ENCODE peak calls at places on chromosome 11, in six cellular contexts. One of them, this sample, is unnamed.

GRCh38 chr11:30046211-30046945 is 29.5 kb upstream of the KCNA4 start:
- DNase-seq in effector memory CD4-positive, alpha-beta T cell: no peak
- DNase-seq in stimulated activated CD8-positive, alpha-beta memory T cell treated with anti-CD3 and anti-CD28 coated beads, Interleukin-15, amount 100 ng/mL, for 24 hours: no peak
- DNase-seq in hypothalamus: no peak
- DNase-seq in anterior cingulate cortex: no peak
- DNase-seq in tibial nerve: no peak
- DNase-seq in this sample: no peak

GRCh38 chr11:128549256-128549944 is 38.0 kb downstream of the ETS1 start:
- DNase-seq in effector memory CD4-positive, alpha-beta T cell: no peak
- DNase-seq in stimulated activated CD8-positive, alpha-beta memory T cell treated with anti-CD3 and anti-CD28 coated beads, Interleukin-15, amount 100 ng/mL, for 24 hours: no peak
- DNase-seq in hypothalamus: no peak
- DNase-seq in anterior cingulate cortex: no peak
- DNase-seq in tibial nerve: peak
- DNase-seq in this sample: no peak

GRCh38 chr11:1618231-1618630 is 3.7 kb downstream of the KRTAP5-4 start:
- DNase-seq in effector memory CD4-positive, alpha-beta T cell: no peak
- DNase-seq in stimulated activated CD8-positive, alpha-beta memory T cell treated with anti-CD3 and anti-CD28 coated beads, Interleukin-15, amount 100 ng/mL, for 24 hours: no peak
- DNase-seq in hypothalamus: no peak
- DNase-seq in anterior cingulate cortex: no peak
- DNase-seq in tibial nerve: no peak
- DNase-seq in this sample: no peak

GRCh38 chr11:86719781-86720463 is 47.5 kb upstream of the ME3 start:
- DNase-seq in effector memory CD4-positive, alpha-beta T cell: no peak
- DNase-seq in stimulated activated CD8-positive, alpha-beta memory T cell treated with anti-CD3 and anti-CD28 coated beads, Interleukin-15, amount 100 ng/mL, for 24 hours: no peak
- DNase-seq in hypothalamus: no peak
- DNase-seq in anterior cingulate cortex: no peak
- DNase-seq in tibial nerve: no peak
- DNase-seq in this sample: no peak

GRCh38 chr11:94653561-94653960 is 86.4 kb downstream of the PIWIL4 start:
- DNase-seq in effector memory CD4-positive, alpha-beta T cell: no peak
- DNase-seq in stimulated activated CD8-positive, alpha-beta memory T cell treated with anti-CD3 and anti-CD28 coated beads, Interleukin-15, amount 100 ng/mL, for 24 hours: no peak
- DNase-seq in hypothalamus: no peak
- DNase-seq in anterior cingulate cortex: no peak
- DNase-seq in tibial nerve: no peak
- DNase-seq in this sample: no peak

GRCh38 chr11:111494040-111494439 is 18.1 kb downstream of the BTG4 start:
- DNase-seq in effector memory CD4-positive, alpha-beta T cell: no peak
- DNase-seq in stimulated activated CD8-positive, alpha-beta memory T cell treated with anti-CD3 and anti-CD28 coated beads, Interleukin-15, amount 100 ng/mL, for 24 hours: no peak
- DNase-seq in hypothalamus: no peak
- DNase-seq in anterior cingulate cortex: no peak
- DNase-seq in tibial nerve: no peak
- DNase-seq in this sample: no peak

GRCh38 chr11:61797263-61797944 is 4.7 kb downstream of the FEN1 start:
- DNase-seq in effector memory CD4-positive, alpha-beta T cell: peak
- DNase-seq in stimulated activated CD8-positive, alpha-beta memory T cell treated with anti-CD3 and anti-CD28 coated beads, Interleukin-15, amount 100 ng/mL, for 24 hours: no peak
- DNase-seq in hypothalamus: peak
- DNase-seq in anterior cingulate cortex: peak
- DNase-seq in tibial nerve: peak
- DNase-seq in this sample: peak

GRCh38 chr11:1952806-1953482 is 5.8 kb downstream of the MRPL23 start:
- DNase-seq in effector memory CD4-positive, alpha-beta T cell: no peak
- DNase-seq in stimulated activated CD8-positive, alpha-beta memory T cell treated with anti-CD3 and anti-CD28 coated beads, Interleukin-15, amount 100 ng/mL, for 24 hours: no peak
- DNase-seq in hypothalamus: no peak
- DNase-seq in anterior cingulate cortex: no peak
- DNase-seq in tibial nerve: no peak
- DNase-seq in this sample: no peak

GRCh38 chr11:2929880-2930704 is 872 bp upstream of the PHLDA2 start:
- DNase-seq in effector memory CD4-positive, alpha-beta T cell: no peak
- DNase-seq in stimulated activated CD8-positive, alpha-beta memory T cell treated with anti-CD3 and anti-CD28 coated beads, Interleukin-15, amount 100 ng/mL, for 24 hours: no peak
- DNase-seq in hypothalamus: no peak
- DNase-seq in anterior cingulate cortex: no peak
- DNase-seq in tibial nerve: no peak
- DNase-seq in this sample: no peak

GRCh38 chr11:115941481-115941993 is 437.3 kb upstream of the CADM1 start:
- DNase-seq in effector memory CD4-positive, alpha-beta T cell: no peak
- DNase-seq in stimulated activated CD8-positive, alpha-beta memory T cell treated with anti-CD3 and anti-CD28 coated beads, Interleukin-15, amount 100 ng/mL, for 24 hours: no peak
- DNase-seq in hypothalamus: no peak
- DNase-seq in anterior cingulate cortex: peak
- DNase-seq in tibial nerve: no peak
- DNase-seq in this sample: no peak

GRCh38 chr11:57778318-57779037 is 16.9 kb downstream of the CTNND1 start:
- DNase-seq in effector memory CD4-positive, alpha-beta T cell: no peak
- DNase-seq in stimulated activated CD8-positive, alpha-beta memory T cell treated with anti-CD3 and anti-CD28 coated beads, Interleukin-15, amount 100 ng/mL, for 24 hours: no peak
- DNase-seq in hypothalamus: peak
- DNase-seq in anterior cingulate cortex: peak
- DNase-seq in tibial nerve: peak
- DNase-seq in this sample: peak

GRCh38 chr11:13695886-13696285 is 27.4 kb downstream of the FAR1 start:
- DNase-seq in effector memory CD4-positive, alpha-beta T cell: no peak
- DNase-seq in stimulated activated CD8-positive, alpha-beta memory T cell treated with anti-CD3 and anti-CD28 coated beads, Interleukin-15, amount 100 ng/mL, for 24 hours: no peak
- DNase-seq in hypothalamus: no peak
- DNase-seq in anterior cingulate cortex: no peak
- DNase-seq in tibial nerve: no peak
- DNase-seq in this sample: no peak

GRCh38 chr11:68992743-68993255 is 12.0 kb upstream of the MRGPRD start:
- DNase-seq in effector memory CD4-positive, alpha-beta T cell: no peak
- DNase-seq in stimulated activated CD8-positive, alpha-beta memory T cell treated with anti-CD3 and anti-CD28 coated beads, Interleukin-15, amount 100 ng/mL, for 24 hours: no peak
- DNase-seq in hypothalamus: no peak
- DNase-seq in anterior cingulate cortex: no peak
- DNase-seq in tibial nerve: no peak
- DNase-seq in this sample: no peak

GRCh38 chr11:19822531-19822930 is 109.9 kb downstream of the NAV2 start:
- DNase-seq in effector memory CD4-positive, alpha-beta T cell: no peak
- DNase-seq in stimulated activated CD8-positive, alpha-beta memory T cell treated with anti-CD3 and anti-CD28 coated beads, Interleukin-15, amount 100 ng/mL, for 24 hours: no peak
- DNase-seq in hypothalamus: no peak
- DNase-seq in anterior cingulate cortex: no peak
- DNase-seq in tibial nerve: no peak
- DNase-seq in this sample: no peak

GRCh38 chr11:15472405-15472799 is 357.7 kb downstream of the INSC start:
- DNase-seq in effector memory CD4-positive, alpha-beta T cell: no peak
- DNase-seq in stimulated activated CD8-positive, alpha-beta memory T cell treated with anti-CD3 and anti-CD28 coated beads, Interleukin-15, amount 100 ng/mL, for 24 hours: no peak
- DNase-seq in hypothalamus: no peak
- DNase-seq in anterior cingulate cortex: no peak
- DNase-seq in tibial nerve: no peak
- DNase-seq in this sample: no peak

GRCh38 chr11:2577071-2578005 is 122.5 kb downstream of the KCNQ1OT1 start:
- DNase-seq in effector memory CD4-positive, alpha-beta T cell: no peak
- DNase-seq in stimulated activated CD8-positive, alpha-beta memory T cell treated with anti-CD3 and anti-CD28 coated beads, Interleukin-15, amount 100 ng/mL, for 24 hours: no peak
- DNase-seq in hypothalamus: no peak
- DNase-seq in anterior cingulate cortex: no peak
- DNase-seq in tibial nerve: peak
- DNase-seq in this sample: no peak

GRCh38 chr11:129320485-129320884 is 55.2 kb upstream of the BARX2 start:
- DNase-seq in effector memory CD4-positive, alpha-beta T cell: no peak
- DNase-seq in stimulated activated CD8-positive, alpha-beta memory T cell treated with anti-CD3 and anti-CD28 coated beads, Interleukin-15, amount 100 ng/mL, for 24 hours: no peak
- DNase-seq in hypothalamus: no peak
- DNase-seq in anterior cingulate cortex: no peak
- DNase-seq in tibial nerve: no peak
- DNase-seq in this sample: no peak

GRCh38 chr11:271316-271715 is 6.9 kb upstream of the NLRP6 start:
- DNase-seq in effector memory CD4-positive, alpha-beta T cell: no peak
- DNase-seq in stimulated activated CD8-positive, alpha-beta memory T cell treated with anti-CD3 and anti-CD28 coated beads, Interleukin-15, amount 100 ng/mL, for 24 hours: no peak
- DNase-seq in hypothalamus: no peak
- DNase-seq in anterior cingulate cortex: no peak
- DNase-seq in tibial nerve: no peak
- DNase-seq in this sample: no peak

GRCh38 chr11:116193321-116194114 is 579.3 kb downstream of the BUD13 start:
- DNase-seq in effector memory CD4-positive, alpha-beta T cell: no peak
- DNase-seq in stimulated activated CD8-positive, alpha-beta memory T cell treated with anti-CD3 and anti-CD28 coated beads, Interleukin-15, amount 100 ng/mL, for 24 hours: no peak
- DNase-seq in hypothalamus: no peak
- DNase-seq in anterior cingulate cortex: peak
- DNase-seq in tibial nerve: no peak
- DNase-seq in this sample: no peak

GRCh38 chr11:102780491-102780918 is at the start of gene MMP10:
- DNase-seq in effector memory CD4-positive, alpha-beta T cell: no peak
- DNase-seq in stimulated activated CD8-positive, alpha-beta memory T cell treated with anti-CD3 and anti-CD28 coated beads, Interleukin-15, amount 100 ng/mL, for 24 hours: no peak
- DNase-seq in hypothalamus: no peak
- DNase-seq in anterior cingulate cortex: no peak
- DNase-seq in tibial nerve: no peak
- DNase-seq in this sample: no peak

GRCh38 chr11:121582296-121582695 is 129.5 kb upstream of the SORL1-AS1 start:
- DNase-seq in effector memory CD4-positive, alpha-beta T cell: no peak
- DNase-seq in stimulated activated CD8-positive, alpha-beta memory T cell treated with anti-CD3 and anti-CD28 coated beads, Interleukin-15, amount 100 ng/mL, for 24 hours: no peak
- DNase-seq in hypothalamus: no peak
- DNase-seq in anterior cingulate cortex: no peak
- DNase-seq in tibial nerve: no peak
- DNase-seq in this sample: peak

GRCh38 chr11:84471501-84471900 is 1155.6 kb downstream of the DLG2 start:
- DNase-seq in effector memory CD4-positive, alpha-beta T cell: no peak
- DNase-seq in stimulated activated CD8-positive, alpha-beta memory T cell treated with anti-CD3 and anti-CD28 coated beads, Interleukin-15, amount 100 ng/mL, for 24 hours: no peak
- DNase-seq in hypothalamus: no peak
- DNase-seq in anterior cingulate cortex: no peak
- DNase-seq in tibial nerve: no peak
- DNase-seq in this sample: no peak

GRCh38 chr11:16881074-16881709 is 133.0 kb downstream of the PLEKHA7 start:
- DNase-seq in effector memory CD4-positive, alpha-beta T cell: no peak
- DNase-seq in stimulated activated CD8-positive, alpha-beta memory T cell treated with anti-CD3 and anti-CD28 coated beads, Interleukin-15, amount 100 ng/mL, for 24 hours: no peak
- DNase-seq in hypothalamus: peak
- DNase-seq in anterior cingulate cortex: no peak
- DNase-seq in tibial nerve: no peak
- DNase-seq in this sample: peak